ENCODE peak calls at places on chromosomes 16 and 17, in nine cellular contexts. One of them, this sample, is unnamed.
A peak's percentile ranks its signal among the peaks of the same experiment; 100 is the strongest.

GRCh38 chr16:88353691-88354090 is 29.1 kb upstream of the ZNF469 start:
- DNase-seq in myocyte: no peak
- DNase-seq in left ventricle myocardium inferior: peak; percentile 1
- DNase-seq in SHP77: no peak
- DNase-seq in AG04450: no peak
- DNase-seq in ELR: no peak
- DNase-seq in NCI-H1092 treated with DMSO at 0.1 percent for 48 hours: no peak
- DNase-seq in activated T-helper 1 cell treated with Interleukin-2 at 50 U/mL for 16 hours: no peak
- DNase-seq in NCI-H524: no peak
- DNase-seq in this sample: no peak

GRCh38 chr16:57773680-57774295 is 28.5 kb downstream of the KIFC3 start:
- DNase-seq in activated T-helper 1 cell treated with Interleukin-2 at 50 U/mL for 16 hours: no peak
- DNase-seq in ELR: peak; percentile 72
- DNase-seq in myocyte: no peak
- DNase-seq in NCI-H1092 treated with DMSO at 0.1 percent for 48 hours: peak; percentile 33
- DNase-seq in AG04450: no peak
- DNase-seq in left ventricle myocardium inferior: peak; percentile 46
- DNase-seq in SHP77: peak; percentile 55
- DNase-seq in NCI-H524: no peak
- DNase-seq in this sample: no peak

GRCh38 chr16:58284021-58284420 is 10.8 kb downstream of the PRSS54 start:
- DNase-seq in NCI-H1092 treated with DMSO at 0.1 percent for 48 hours: no peak
- DNase-seq in left ventricle myocardium inferior: no peak
- DNase-seq in activated T-helper 1 cell treated with Interleukin-2 at 50 U/mL for 16 hours: no peak
- DNase-seq in ELR: no peak
- DNase-seq in NCI-H524: no peak
- DNase-seq in SHP77: no peak
- DNase-seq in myocyte: no peak
- DNase-seq in AG04450: no peak
- DNase-seq in this sample: no peak

GRCh38 chr16:46853713-46854443 is 22.9 kb upstream of the C16orf87 start:
- DNase-seq in left ventricle myocardium inferior: peak; percentile 71
- DNase-seq in myocyte: peak; percentile 76
- DNase-seq in NCI-H524: peak; percentile 74
- DNase-seq in AG04450: peak; percentile 36
- DNase-seq in activated T-helper 1 cell treated with Interleukin-2 at 50 U/mL for 16 hours: peak; percentile 31
- DNase-seq in ELR: peak; percentile 76
- DNase-seq in NCI-H1092 treated with DMSO at 0.1 percent for 48 hours: peak; percentile 62
- DNase-seq in SHP77: peak; percentile 88
- DNase-seq in this sample: peak; percentile 87

GRCh38 chr17:82173351-82174041 is 39.1 kb downstream of the CCDC57 start:
- DNase-seq in SHP77: no peak
- DNase-seq in ELR: no peak
- DNase-seq in activated T-helper 1 cell treated with Interleukin-2 at 50 U/mL for 16 hours: no peak
- DNase-seq in myocyte: no peak
- DNase-seq in NCI-H1092 treated with DMSO at 0.1 percent for 48 hours: no peak
- DNase-seq in left ventricle myocardium inferior: no peak
- DNase-seq in NCI-H524: no peak
- DNase-seq in AG04450: no peak
- DNase-seq in this sample: no peak

GRCh38 chr17:76845524-76845923 is 22.7 kb upstream of the MGAT5B start:
- DNase-seq in activated T-helper 1 cell treated with Interleukin-2 at 50 U/mL for 16 hours: no peak
- DNase-seq in ELR: peak; percentile 41
- DNase-seq in left ventricle myocardium inferior: no peak
- DNase-seq in NCI-H524: no peak
- DNase-seq in myocyte: no peak
- DNase-seq in SHP77: no peak
- DNase-seq in AG04450: no peak
- DNase-seq in NCI-H1092 treated with DMSO at 0.1 percent for 48 hours: no peak
- DNase-seq in this sample: no peak

GRCh38 chr16:54648575-54648974 is 282.1 kb upstream of the IRX5 start:
- DNase-seq in NCI-H1092 treated with DMSO at 0.1 percent for 48 hours: no peak
- DNase-seq in myocyte: no peak
- DNase-seq in SHP77: no peak
- DNase-seq in activated T-helper 1 cell treated with Interleukin-2 at 50 U/mL for 16 hours: no peak
- DNase-seq in ELR: no peak
- DNase-seq in NCI-H524: no peak
- DNase-seq in AG04450: no peak
- DNase-seq in left ventricle myocardium inferior: no peak
- DNase-seq in this sample: no peak

GRCh38 chr17:56297142-56297541 is 143.9 kb downstream of the ANKFN1 start:
- DNase-seq in NCI-H1092 treated with DMSO at 0.1 percent for 48 hours: no peak
- DNase-seq in AG04450: peak; percentile 15
- DNase-seq in left ventricle myocardium inferior: no peak
- DNase-seq in NCI-H524: no peak
- DNase-seq in activated T-helper 1 cell treated with Interleukin-2 at 50 U/mL for 16 hours: no peak
- DNase-seq in ELR: peak; percentile 73
- DNase-seq in SHP77: no peak
- DNase-seq in myocyte: peak; percentile 77
- DNase-seq in this sample: no peak

GRCh38 chr17:56881685-56882295 is 32.1 kb downstream of the TRIM25 start:
- DNase-seq in myocyte: no peak
- DNase-seq in SHP77: no peak
- DNase-seq in left ventricle myocardium inferior: no peak
- DNase-seq in activated T-helper 1 cell treated with Interleukin-2 at 50 U/mL for 16 hours: no peak
- DNase-seq in NCI-H524: no peak
- DNase-seq in AG04450: no peak
- DNase-seq in ELR: no peak
- DNase-seq in NCI-H1092 treated with DMSO at 0.1 percent for 48 hours: no peak
- DNase-seq in this sample: no peak

GRCh38 chr17:75411328-75412067 is 6.0 kb upstream of the GRB2 start:
- DNase-seq in myocyte: no peak
- DNase-seq in NCI-H524: no peak
- DNase-seq in left ventricle myocardium inferior: no peak
- DNase-seq in AG04450: no peak
- DNase-seq in activated T-helper 1 cell treated with Interleukin-2 at 50 U/mL for 16 hours: no peak
- DNase-seq in NCI-H1092 treated with DMSO at 0.1 percent for 48 hours: no peak
- DNase-seq in ELR: no peak
- DNase-seq in SHP77: no peak
- DNase-seq in this sample: no peak

GRCh38 chr16:27355610-27356009 is 41.8 kb downstream of the IL4R start:
- DNase-seq in activated T-helper 1 cell treated with Interleukin-2 at 50 U/mL for 16 hours: no peak
- DNase-seq in ELR: peak; percentile 56
- DNase-seq in NCI-H524: peak; percentile 12
- DNase-seq in AG04450: no peak
- DNase-seq in NCI-H1092 treated with DMSO at 0.1 percent for 48 hours: no peak
- DNase-seq in left ventricle myocardium inferior: peak; percentile 43
- DNase-seq in SHP77: no peak
- DNase-seq in myocyte: no peak
- DNase-seq in this sample: no peak

This sample was measured in globus pallidus.